ENCODE peak calls at places on chromosome 6, in ten cellular contexts. One of them, this sample, is unnamed.

GRCh38 chr6:74467533-74468215 is 738.2 kb downstream of the COL12A1 start:
- DNase-seq in left cardiac atrium: no peak
- DNase-seq in kidney tubule cell: no peak
- DNase-seq in T-helper 1 cell: no peak
- DNase-seq in NCI-H1105: no peak
- DNase-seq in neural progenitor cell: no peak
- DNase-seq in stimulated activated CD4-positive, alpha-beta T cell treated with anti-CD3 and anti-CD28 coated beads, Interleukin-1b, Interleukin-23, amount 100 ng/mL, for 24 hours: no peak
- DNase-seq in amygdala: no peak
- DNase-seq in anterior cingulate cortex: no peak
- DNase-seq in GM23248: no peak
- DNase-seq in this sample: no peak

GRCh38 chr6:85449818-85450577 is at the start of gene NT5E:
- DNase-seq in GM23248: peak
- DNase-seq in anterior cingulate cortex: no peak
- DNase-seq in neural progenitor cell: peak
- DNase-seq in T-helper 1 cell: peak
- DNase-seq in kidney tubule cell: peak
- DNase-seq in left cardiac atrium: peak
- DNase-seq in amygdala: peak
- DNase-seq in NCI-H1105: peak
- DNase-seq in stimulated activated CD4-positive, alpha-beta T cell treated with anti-CD3 and anti-CD28 coated beads, Interleukin-1b, Interleukin-23, amount 100 ng/mL, for 24 hours: no peak
- DNase-seq in this sample: peak

GRCh38 chr6:107458687-107459282 is 579 bp downstream of the PDSS2 start:
- DNase-seq in NCI-H1105: peak
- DNase-seq in T-helper 1 cell: peak
- DNase-seq in kidney tubule cell: peak
- DNase-seq in left cardiac atrium: peak
- DNase-seq in anterior cingulate cortex: peak
- DNase-seq in amygdala: peak
- DNase-seq in neural progenitor cell: no peak
- DNase-seq in stimulated activated CD4-positive, alpha-beta T cell treated with anti-CD3 and anti-CD28 coated beads, Interleukin-1b, Interleukin-23, amount 100 ng/mL, for 24 hours: no peak
- DNase-seq in GM23248: peak
- DNase-seq in this sample: peak

GRCh38 chr6:158411998-158412397 is 99.7 kb downstream of the TULP4 start:
- DNase-seq in NCI-H1105: no peak
- DNase-seq in amygdala: no peak
- DNase-seq in kidney tubule cell: peak
- DNase-seq in anterior cingulate cortex: no peak
- DNase-seq in T-helper 1 cell: no peak
- DNase-seq in GM23248: no peak
- DNase-seq in left cardiac atrium: no peak
- DNase-seq in neural progenitor cell: no peak
- DNase-seq in stimulated activated CD4-positive, alpha-beta T cell treated with anti-CD3 and anti-CD28 coated beads, Interleukin-1b, Interleukin-23, amount 100 ng/mL, for 24 hours: no peak
- DNase-seq in this sample: no peak

GRCh38 chr6:82959385-82959941 is 106.2 kb downstream of the UBE3D start:
- DNase-seq in T-helper 1 cell: no peak
- DNase-seq in anterior cingulate cortex: no peak
- DNase-seq in left cardiac atrium: no peak
- DNase-seq in amygdala: no peak
- DNase-seq in GM23248: peak
- DNase-seq in neural progenitor cell: peak
- DNase-seq in kidney tubule cell: peak
- DNase-seq in NCI-H1105: no peak
- DNase-seq in stimulated activated CD4-positive, alpha-beta T cell treated with anti-CD3 and anti-CD28 coated beads, Interleukin-1b, Interleukin-23, amount 100 ng/mL, for 24 hours: no peak
- DNase-seq in this sample: no peak

GRCh38 chr6:32424584-32424983 is 15.1 kb upstream of the HLA-DRA start:
- DNase-seq in neural progenitor cell: no peak
- DNase-seq in T-helper 1 cell: no peak
- DNase-seq in GM23248: peak
- DNase-seq in kidney tubule cell: no peak
- DNase-seq in left cardiac atrium: no peak
- DNase-seq in amygdala: no peak
- DNase-seq in anterior cingulate cortex: no peak
- DNase-seq in stimulated activated CD4-positive, alpha-beta T cell treated with anti-CD3 and anti-CD28 coated beads, Interleukin-1b, Interleukin-23, amount 100 ng/mL, for 24 hours: no peak
- DNase-seq in NCI-H1105: no peak
- DNase-seq in this sample: no peak

GRCh38 chr6:6870914-6871313 is 236.8 kb upstream of the RREB1 start:
- DNase-seq in neural progenitor cell: no peak
- DNase-seq in stimulated activated CD4-positive, alpha-beta T cell treated with anti-CD3 and anti-CD28 coated beads, Interleukin-1b, Interleukin-23, amount 100 ng/mL, for 24 hours: no peak
- DNase-seq in left cardiac atrium: no peak
- DNase-seq in anterior cingulate cortex: no peak
- DNase-seq in kidney tubule cell: no peak
- DNase-seq in GM23248: no peak
- DNase-seq in NCI-H1105: no peak
- DNase-seq in amygdala: no peak
- DNase-seq in T-helper 1 cell: no peak
- DNase-seq in this sample: no peak

GRCh38 chr6:40556881-40557280 is 30.3 kb downstream of the LRFN2 start:
- DNase-seq in neural progenitor cell: no peak
- DNase-seq in left cardiac atrium: no peak
- DNase-seq in anterior cingulate cortex: no peak
- DNase-seq in amygdala: no peak
- DNase-seq in NCI-H1105: no peak
- DNase-seq in GM23248: no peak
- DNase-seq in T-helper 1 cell: no peak
- DNase-seq in stimulated activated CD4-positive, alpha-beta T cell treated with anti-CD3 and anti-CD28 coated beads, Interleukin-1b, Interleukin-23, amount 100 ng/mL, for 24 hours: no peak
- DNase-seq in kidney tubule cell: no peak
- DNase-seq in this sample: no peak

GRCh38 chr6:80605165-80605989 is 498.9 kb downstream of the BCKDHB start:
- DNase-seq in kidney tubule cell: peak
- DNase-seq in neural progenitor cell: peak
- DNase-seq in GM23248: peak
- DNase-seq in anterior cingulate cortex: no peak
- DNase-seq in left cardiac atrium: no peak
- DNase-seq in amygdala: no peak
- DNase-seq in stimulated activated CD4-positive, alpha-beta T cell treated with anti-CD3 and anti-CD28 coated beads, Interleukin-1b, Interleukin-23, amount 100 ng/mL, for 24 hours: no peak
- DNase-seq in T-helper 1 cell: no peak
- DNase-seq in NCI-H1105: peak
- DNase-seq in this sample: peak

GRCh38 chr6:88780714-88781389 is 182.6 kb downstream of the RNGTT start:
- DNase-seq in neural progenitor cell: peak
- DNase-seq in amygdala: no peak
- DNase-seq in NCI-H1105: peak
- DNase-seq in anterior cingulate cortex: no peak
- DNase-seq in T-helper 1 cell: peak
- DNase-seq in stimulated activated CD4-positive, alpha-beta T cell treated with anti-CD3 and anti-CD28 coated beads, Interleukin-1b, Interleukin-23, amount 100 ng/mL, for 24 hours: peak
- DNase-seq in left cardiac atrium: peak
- DNase-seq in GM23248: peak
- DNase-seq in kidney tubule cell: peak
- DNase-seq in this sample: peak

GRCh38 chr6:158894192-158894591 is 75.0 kb upstream of the EZR start:
- DNase-seq in GM23248: peak
- DNase-seq in T-helper 1 cell: no peak
- DNase-seq in left cardiac atrium: no peak
- DNase-seq in kidney tubule cell: peak
- DNase-seq in stimulated activated CD4-positive, alpha-beta T cell treated with anti-CD3 and anti-CD28 coated beads, Interleukin-1b, Interleukin-23, amount 100 ng/mL, for 24 hours: no peak
- DNase-seq in amygdala: no peak
- DNase-seq in neural progenitor cell: peak
- DNase-seq in anterior cingulate cortex: no peak
- DNase-seq in NCI-H1105: no peak
- DNase-seq in this sample: peak

GRCh38 chr6:161227004-161227950 is 46.6 kb downstream of the AGPAT4 start:
- DNase-seq in stimulated activated CD4-positive, alpha-beta T cell treated with anti-CD3 and anti-CD28 coated beads, Interleukin-1b, Interleukin-23, amount 100 ng/mL, for 24 hours: no peak
- DNase-seq in anterior cingulate cortex: no peak
- DNase-seq in amygdala: no peak
- DNase-seq in kidney tubule cell: peak
- DNase-seq in neural progenitor cell: no peak
- DNase-seq in NCI-H1105: no peak
- DNase-seq in left cardiac atrium: no peak
- DNase-seq in T-helper 1 cell: no peak
- DNase-seq in GM23248: no peak
- DNase-seq in this sample: peak